ENCODE peak calls at places on chromosomes 1 and 21, in four cellular contexts. One of them, this sample, is unnamed.

GRCh38 chr1:6037338-6037762 is 8.3 kb upstream of the KCNAB2 start:
- DNase-seq in mesendoderm: peak; percentile 44
- DNase-seq in IMR-90: peak; percentile 34
- DNase-seq in H1: no peak
- DNase-seq in this sample: no peak

GRCh38 chr1:225700889-225701465 is 48.1 kb upstream of the ENAH start:
- DNase-seq in IMR-90: peak; percentile 41
- DNase-seq in H1: no peak
- DNase-seq in mesendoderm: no peak
- DNase-seq in this sample: no peak

GRCh38 chr1:37473431-37474050 is 839 bp upstream of the ZC3H12A start:
- DNase-seq in IMR-90: no peak
- DNase-seq in H1: no peak
- DNase-seq in mesendoderm: peak; percentile 56
- DNase-seq in this sample: no peak

GRCh38 chr1:155003766-155004351 is 1.3 kb downstream of the ZBTB7B start:
- DNase-seq in H1: no peak
- DNase-seq in mesendoderm: peak; percentile 72
- DNase-seq in IMR-90: peak; percentile 38
- DNase-seq in this sample: no peak

GRCh38 chr1:211742272-211742671 is 66.9 kb upstream of the NEK2 start:
- DNase-seq in mesendoderm: no peak
- DNase-seq in H1: no peak
- DNase-seq in IMR-90: no peak
- DNase-seq in this sample: no peak

GRCh38 chr1:38569932-38570356 is 289.6 kb downstream of the RRAGC start:
- DNase-seq in IMR-90: no peak
- DNase-seq in mesendoderm: no peak
- DNase-seq in H1: no peak
- DNase-seq in this sample: no peak

GRCh38 chr1:230730979-230731378 is 16.2 kb upstream of the CAPN9 start:
- DNase-seq in H1: no peak
- DNase-seq in IMR-90: no peak
- DNase-seq in mesendoderm: no peak
- DNase-seq in this sample: no peak

GRCh38 chr21:45624356-45624854 is 19.1 kb upstream of the PCBP3 start:
- DNase-seq in H1: no peak
- DNase-seq in IMR-90: no peak
- DNase-seq in mesendoderm: no peak
- DNase-seq in this sample: no peak

GRCh38 chr21:14401217-14401616 is 18.3 kb upstream of the HSPA13 start:
- DNase-seq in mesendoderm: peak; percentile 43
- DNase-seq in IMR-90: no peak
- DNase-seq in H1: no peak
- DNase-seq in this sample: no peak

GRCh38 chr1:118047006-118047649 is 117.6 kb downstream of the WDR3 start:
- DNase-seq in IMR-90: no peak
- DNase-seq in H1: no peak
- DNase-seq in mesendoderm: no peak
- DNase-seq in this sample: no peak

GRCh38 chr1:8031176-8031785 is 5.2 kb upstream of the ERRFI1 start:
- DNase-seq in mesendoderm: no peak
- DNase-seq in IMR-90: peak; percentile 73
- DNase-seq in H1: no peak
- DNase-seq in this sample: peak; percentile 58

GRCh38 chr1:225817611-225818061 is 7.7 kb downstream of the EPHX1 start:
- DNase-seq in IMR-90: peak; percentile 88
- DNase-seq in H1: no peak
- DNase-seq in mesendoderm: peak; percentile 90
- DNase-seq in this sample: no peak

GRCh38 chr1:223401873-223402789 is 8.9 kb downstream of the CCDC185 start:
- DNase-seq in IMR-90: peak; percentile 86
- DNase-seq in mesendoderm: no peak
- DNase-seq in H1: no peak
- DNase-seq in this sample: peak; percentile 70

GRCh38 chr21:25999935-26000582 is 170.5 kb downstream of the APP start:
- DNase-seq in IMR-90: no peak
- DNase-seq in mesendoderm: no peak
- DNase-seq in H1: no peak
- DNase-seq in this sample: no peak

GRCh38 chr1:169495916-169496315 is 10.2 kb upstream of the SLC19A2 start:
- DNase-seq in IMR-90: no peak
- DNase-seq in mesendoderm: no peak
- DNase-seq in H1: no peak
- DNase-seq in this sample: no peak

GRCh38 chr21:45543710-45544448 is 1.6 kb upstream of the SLC19A1 start:
- DNase-seq in IMR-90: no peak
- DNase-seq in mesendoderm: no peak
- DNase-seq in H1: no peak
- DNase-seq in this sample: no peak

GRCh38 chr1:3274972-3275371 is 179.5 kb upstream of the ARHGEF16 start:
- DNase-seq in mesendoderm: no peak
- DNase-seq in IMR-90: no peak
- DNase-seq in H1: no peak
- DNase-seq in this sample: no peak

GRCh38 chr1:9628541-9629444 is 22.7 kb upstream of the PIK3CD start:
- DNase-seq in H1: no peak
- DNase-seq in mesendoderm: no peak
- DNase-seq in IMR-90: no peak
- DNase-seq in this sample: no peak

GRCh38 chr1:24540051-24540905 is 15.6 kb upstream of the NCMAP start:
- DNase-seq in IMR-90: no peak
- DNase-seq in H1: no peak
- DNase-seq in mesendoderm: no peak
- DNase-seq in this sample: no peak

GRCh38 chr1:171433451-171433850 is 51.9 kb upstream of the PRRC2C start:
- DNase-seq in H1: no peak
- DNase-seq in IMR-90: peak; percentile 70
- DNase-seq in mesendoderm: no peak
- DNase-seq in this sample: no peak

GRCh38 chr1:14929547-14930223 is 223.9 kb upstream of the TMEM51 start:
- DNase-seq in mesendoderm: no peak
- DNase-seq in H1: no peak
- DNase-seq in IMR-90: peak; percentile 86
- DNase-seq in this sample: peak; percentile 95

GRCh38 chr1:245888809-245889208 is 618.3 kb downstream of the SMYD3 start:
- DNase-seq in IMR-90: peak; percentile 41
- DNase-seq in H1: peak; percentile 5
- DNase-seq in mesendoderm: peak; percentile 65
- DNase-seq in this sample: no peak

GRCh38 chr1:25621876-25622275 is 5.3 kb downstream of the MAN1C1 start:
- DNase-seq in mesendoderm: no peak
- DNase-seq in H1: no peak
- DNase-seq in IMR-90: no peak
- DNase-seq in this sample: no peak

GRCh38 chr1:247467008-247467572 is 9.2 kb upstream of the OR2B11 start:
- DNase-seq in mesendoderm: no peak
- DNase-seq in IMR-90: no peak
- DNase-seq in H1: no peak
- DNase-seq in this sample: no peak

GRCh38 chr1:247472035-247472434 is 14.1 kb upstream of the OR2B11 start:
- DNase-seq in mesendoderm: no peak
- DNase-seq in IMR-90: no peak
- DNase-seq in H1: no peak
- DNase-seq in this sample: no peak

GRCh38 chr1:247465796-247466195 is 7.9 kb upstream of the OR2B11 start:
- DNase-seq in mesendoderm: no peak
- DNase-seq in H1: no peak
- DNase-seq in IMR-90: no peak
- DNase-seq in this sample: peak; percentile 28

GRCh38 chr1:247471445-247472016 is 13.6 kb upstream of the OR2B11 start:
- DNase-seq in mesendoderm: no peak
- DNase-seq in H1: no peak
- DNase-seq in IMR-90: no peak
- DNase-seq in this sample: no peak

DNA sequence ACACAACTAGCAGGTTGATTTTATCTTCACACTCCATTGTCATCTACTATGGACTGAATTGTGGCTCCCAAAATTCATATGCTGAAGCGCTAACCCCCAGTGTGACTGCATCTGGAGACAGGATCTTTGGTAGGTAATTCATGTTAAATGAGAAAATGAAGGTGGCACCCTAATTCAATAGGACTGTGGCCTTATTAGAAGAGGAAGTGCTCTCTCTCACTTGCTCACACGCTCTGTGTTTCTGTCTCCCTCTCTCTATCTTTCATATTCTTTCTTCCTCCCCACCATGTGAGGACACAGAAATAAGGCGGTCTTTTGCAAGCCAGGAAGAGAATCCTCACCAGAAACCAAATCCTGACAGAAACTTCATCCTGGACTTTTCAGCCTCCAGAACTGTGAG is 10.8 kb upstream of the OR2B11 start:
- DNase-seq in IMR-90: no peak
- DNase-seq in mesendoderm: no peak
- DNase-seq in H1: no peak
- DNase-seq in this sample: no peak
- H3K4me2 ChIP-seq in IMR-90: no peak overlapping the region
- H3K4me2 ChIP-seq in mesendoderm: no peak overlapping the region
- H3K4me2 ChIP-seq in H1: no peak overlapping the region
- H3K4me2 ChIP-seq in this sample: no peak overlapping the region

DNA sequence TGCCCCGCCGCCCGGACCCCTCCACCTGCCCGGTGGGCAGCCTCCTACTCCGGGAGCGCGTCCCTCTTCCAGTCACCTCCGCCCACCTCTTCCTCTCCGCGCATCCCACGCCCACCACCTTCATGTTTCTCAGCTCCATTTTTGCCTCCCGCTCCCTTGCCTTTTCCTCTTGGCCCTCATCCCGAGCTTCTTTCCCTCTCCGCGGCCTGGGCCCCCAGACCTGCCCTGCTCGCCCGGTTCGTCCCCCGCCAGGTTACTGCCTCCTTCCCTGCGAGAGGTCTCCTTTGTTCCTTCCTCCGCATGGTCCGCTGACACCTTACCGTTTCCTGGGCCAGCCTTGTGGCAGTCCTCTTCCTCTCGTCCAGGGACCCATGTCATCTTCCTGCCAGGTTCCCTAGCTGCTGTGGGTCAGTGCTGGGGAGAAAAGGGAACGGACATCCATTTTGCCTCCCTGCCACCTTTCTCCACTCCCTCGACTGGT is 573 bp downstream of the QSOX1 start:
- DNase-seq in IMR-90: no peak
- DNase-seq in mesendoderm: peak; percentile 44
- DNase-seq in H1: no peak
- DNase-seq in this sample: no peak
- H2BK5ac ChIP-seq in IMR-90: peak overlapping the region; percentile 92
- H2BK5ac ChIP-seq in mesendoderm: no peak overlapping the region
- H2BK5ac ChIP-seq in H1: peak overlapping the region; percentile 40
- H2BK5ac ChIP-seq in this sample: no peak overlapping the region

DNA sequence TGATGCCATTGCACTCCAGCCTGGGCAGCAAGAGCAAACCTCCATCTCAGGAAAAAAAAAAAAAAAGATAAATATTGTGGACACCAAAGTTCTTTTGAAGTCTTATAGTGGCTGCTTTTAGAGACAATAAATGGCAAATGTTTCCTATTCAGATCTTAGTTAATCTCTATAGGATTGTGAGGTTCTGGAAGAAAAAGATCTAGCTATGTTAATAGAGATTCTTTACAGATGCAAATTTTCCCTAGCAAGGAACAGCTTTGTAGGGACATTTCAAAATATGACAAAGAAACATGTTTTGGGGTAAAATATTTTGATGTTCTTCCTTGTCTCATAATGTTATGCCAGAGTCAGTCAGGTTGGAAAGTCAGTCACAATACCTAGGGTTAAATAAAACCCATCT is 24.5 kb upstream of the RCC2 start:
- DNase-seq in mesendoderm: no peak
- DNase-seq in H1: no peak
- DNase-seq in IMR-90: no peak
- DNase-seq in this sample: no peak
- H3K4me2 ChIP-seq in mesendoderm: no peak overlapping the region
- H3K4me2 ChIP-seq in H1: no peak overlapping the region
- H3K4me2 ChIP-seq in IMR-90: no peak overlapping the region
- H3K4me2 ChIP-seq in this sample: no peak overlapping the region

DNA sequence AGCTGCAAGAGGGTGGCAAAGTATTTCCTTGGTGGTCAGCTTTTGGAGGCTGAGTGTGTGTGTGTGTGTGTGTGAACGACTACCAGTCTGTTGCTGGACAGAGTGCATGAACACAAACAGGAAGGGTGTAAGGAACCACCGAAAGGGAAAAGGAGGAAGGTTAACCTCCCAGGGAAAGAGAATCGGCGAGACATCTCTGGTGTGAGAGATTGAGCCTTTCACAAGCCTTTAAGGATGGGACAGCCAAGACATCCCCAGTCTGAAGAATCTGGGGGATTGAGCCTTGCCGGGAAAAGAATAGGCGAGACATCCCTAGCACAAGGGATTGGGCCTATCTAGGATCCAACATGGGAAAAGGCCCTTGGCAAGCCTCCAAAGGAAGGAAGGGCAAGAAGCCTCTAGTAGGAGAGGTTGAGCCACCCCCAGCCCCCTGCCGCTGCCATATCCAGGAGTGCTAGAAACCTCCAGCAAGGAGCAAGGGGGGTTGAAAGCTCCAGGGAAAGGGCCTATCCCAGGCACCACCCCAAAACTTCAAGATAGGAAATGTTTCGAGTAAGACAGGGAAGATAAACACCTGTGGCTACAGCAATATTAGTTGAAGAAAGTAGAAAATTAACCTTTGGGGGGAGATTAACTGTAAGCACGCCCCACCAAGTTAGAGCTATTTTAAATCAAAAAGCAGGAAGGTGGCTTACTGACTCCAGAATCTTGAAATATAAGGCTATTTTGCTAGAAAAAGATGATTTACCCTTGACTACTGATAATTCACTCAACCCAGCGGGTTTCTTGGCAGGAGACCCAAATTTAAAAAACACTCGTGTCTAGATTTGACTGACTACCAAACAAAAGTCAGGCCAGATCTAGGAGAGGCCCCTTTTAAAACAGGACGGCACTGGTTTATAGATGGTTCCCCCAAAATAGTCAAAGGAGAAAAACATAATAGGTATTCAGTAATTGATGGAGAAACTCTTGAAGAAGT is 3.2 kb downstream of the TEX50 start:
- DNase-seq in mesendoderm: no peak
- DNase-seq in IMR-90: no peak
- DNase-seq in H1: no peak
- DNase-seq in this sample: no peak
- H2BK5ac ChIP-seq in mesendoderm: no peak overlapping the region
- H2BK5ac ChIP-seq in IMR-90: no peak overlapping the region
- H2BK5ac ChIP-seq in H1: peak overlapping the region; percentile 99
- H2BK5ac ChIP-seq in this sample: no peak overlapping the region